ENCODE peak calls at places on chromosomes 6 and 20, in eight cellular contexts. L, U, V, T, D, W, G and P are unnamed samples.

GRCh38 chr6:16345449-16346330 is 107.3 kb downstream of the GMPR start:
- DNase-seq in L (no peak), U (peak), V (no peak), T (peak), D (no peak), W (no peak), G (no peak), P (no peak)

GRCh38 chr6:142802124-142802523 is 142.9 kb downstream of the HIVEP2 start:
- DNase-seq in L (no peak), U (no peak), V (no peak), T (peak), D (peak), W (no peak), G (no peak), P (no peak)

GRCh38 chr6:27177454-27178000 is 70.0 kb upstream of the PRSS16 start:
- DNase-seq in L (peak), U (peak), V (peak), T (peak), D (peak), W (peak), G (no peak), P (peak)

GRCh38 chr6:104268389-104268788 is 591.3 kb downstream of the HACE1 start:
- DNase-seq in L (no peak), U (no peak), V (no peak), T (no peak), D (no peak), W (no peak), G (no peak), P (no peak)

GRCh38 chr6:51844391-51844735 is 243.1 kb downstream of the PKHD1 start:
- DNase-seq in L (no peak), U (peak), V (no peak), T (no peak), D (peak), W (no peak), G (no peak), P (no peak)

GRCh38 chr6:154187714-154188113 is 148.7 kb downstream of the OPRM1 start:
- DNase-seq in L (no peak), U (no peak), V (no peak), T (no peak), D (peak), W (no peak), G (no peak), P (no peak)

GRCh38 chr6:44059359-44060342 is 67.6 kb downstream of the MRPL14 start:
- DNase-seq in L (no peak), U (no peak), V (no peak), T (peak), D (no peak), W (no peak), G (no peak), P (no peak)

GRCh38 chr6:166572370-166573261 is 13.9 kb downstream of the RAMACL start:
- DNase-seq in L (no peak), U (peak), V (no peak), T (peak), D (no peak), W (no peak), G (peak), P (no peak)

GRCh38 chr6:100370265-100370664 is 94.5 kb downstream of the SIM1 start:
- DNase-seq in L (no peak), U (no peak), V (no peak), T (no peak), D (peak), W (no peak), G (no peak), P (no peak)
- TF ChIP-seq CTCF in L (no peak), U (peak), V (peak), T (peak), D (no peak), W (no peak), G (no peak), P (no peak)

GRCh38 chr6:162856885-162857284 is 129.1 kb downstream of the PACRG start:
- DNase-seq in L (no peak), U (peak), V (peak), T (peak), D (peak), W (no peak), G (peak), P (no peak)
- TF ChIP-seq CTCF in L (peak), U (peak), V (peak), T (peak), D (peak), W (peak), G (peak), P (peak)

DNA sequence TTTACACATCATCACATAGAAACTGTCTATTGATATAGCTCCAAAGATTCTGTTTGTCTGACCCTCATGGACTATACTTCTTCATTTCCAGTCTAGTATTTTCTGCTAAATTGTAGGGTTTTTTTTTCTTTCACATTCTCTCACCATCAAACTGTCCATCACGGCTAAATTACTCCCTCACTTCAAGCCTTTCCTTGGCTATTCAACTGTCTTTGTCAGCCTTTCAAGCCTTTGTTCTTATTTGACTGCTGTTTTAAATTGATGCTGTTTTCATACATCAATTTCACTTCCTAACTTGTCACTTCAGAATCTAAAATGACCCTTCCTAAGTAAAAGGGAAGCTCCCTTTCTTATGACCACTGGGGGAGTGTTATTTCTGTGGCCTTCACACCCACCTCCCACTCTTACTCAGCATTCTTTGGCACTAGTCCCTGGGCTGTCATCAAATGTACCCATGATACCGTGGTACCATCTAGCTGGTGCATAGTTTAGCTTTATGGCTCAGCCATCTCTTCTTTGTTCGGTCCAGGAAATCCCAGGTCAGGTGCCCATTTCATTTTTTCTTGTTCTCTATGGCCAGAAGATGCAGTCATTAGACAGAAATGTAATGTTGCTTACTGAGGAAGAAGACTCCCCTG is 8.6 kb downstream of the GJA1 start:
- DNase-seq in L (no peak), U (no peak), V (no peak), T (no peak), D (no peak), W (no peak), G (no peak), P (no peak)
- TF ChIP-seq CTCF in L (no peak), U (no peak), V (no peak), T (no peak), D (no peak), W (no peak), G (no peak), P (no peak)

GRCh38 chr6:53103993-53104675 is 38.9 kb downstream of the FBXO9 start:
- DNase-seq in L (no peak), U (no peak), V (no peak), T (peak), D (no peak), W (no peak), G (no peak), P (no peak)
- TF ChIP-seq CTCF in L (no peak), U (peak), V (peak), T (peak), D (no peak), W (no peak), G (peak), P (peak)

GRCh38 chr6:151548201-151548600 is 54.4 kb downstream of the CCDC170 start:
- DNase-seq in L (no peak), U (no peak), V (no peak), T (no peak), D (no peak), W (no peak), G (no peak), P (no peak)

GRCh38 chr6:151544453-151544852 is 50.6 kb downstream of the CCDC170 start:
- DNase-seq in L (no peak), U (no peak), V (no peak), T (no peak), D (no peak), W (no peak), G (no peak), P (no peak)

GRCh38 chr6:151549790-151550189 is 56.0 kb downstream of the CCDC170 start:
- DNase-seq in L (no peak), U (no peak), V (no peak), T (no peak), D (no peak), W (no peak), G (no peak), P (no peak)

GRCh38 chr6:151550618-151551017 is 56.8 kb downstream of the CCDC170 start:
- DNase-seq in L (no peak), U (no peak), V (no peak), T (no peak), D (no peak), W (no peak), G (no peak), P (no peak)

GRCh38 chr6:151546941-151547659 is 53.3 kb downstream of the CCDC170 start:
- DNase-seq in L (no peak), U (no peak), V (no peak), T (no peak), D (no peak), W (no peak), G (peak), P (no peak)
- TF ChIP-seq CTCF in L (no peak), U (peak), V (no peak), T (peak), D (no peak), W (no peak), G (peak), P (no peak)

GRCh38 chr6:169038691-169039090 is 215.0 kb downstream of the THBS2 start:
- DNase-seq in L (no peak), U (no peak), V (no peak), T (no peak), D (no peak), W (no peak), G (no peak), P (no peak)

GRCh38 chr6:169041078-169041477 is 212.6 kb downstream of the THBS2 start:
- DNase-seq in L (no peak), U (no peak), V (no peak), T (no peak), D (no peak), W (peak), G (no peak), P (no peak)

GRCh38 chr6:169034523-169035167 is 219.0 kb downstream of the THBS2 start:
- DNase-seq in L (no peak), U (no peak), V (no peak), T (no peak), D (no peak), W (peak), G (no peak), P (no peak)

GRCh38 chr6:169029861-169030260 is 223.8 kb downstream of the THBS2 start:
- DNase-seq in L (no peak), U (peak), V (no peak), T (no peak), D (no peak), W (no peak), G (no peak), P (no peak)

DNA sequence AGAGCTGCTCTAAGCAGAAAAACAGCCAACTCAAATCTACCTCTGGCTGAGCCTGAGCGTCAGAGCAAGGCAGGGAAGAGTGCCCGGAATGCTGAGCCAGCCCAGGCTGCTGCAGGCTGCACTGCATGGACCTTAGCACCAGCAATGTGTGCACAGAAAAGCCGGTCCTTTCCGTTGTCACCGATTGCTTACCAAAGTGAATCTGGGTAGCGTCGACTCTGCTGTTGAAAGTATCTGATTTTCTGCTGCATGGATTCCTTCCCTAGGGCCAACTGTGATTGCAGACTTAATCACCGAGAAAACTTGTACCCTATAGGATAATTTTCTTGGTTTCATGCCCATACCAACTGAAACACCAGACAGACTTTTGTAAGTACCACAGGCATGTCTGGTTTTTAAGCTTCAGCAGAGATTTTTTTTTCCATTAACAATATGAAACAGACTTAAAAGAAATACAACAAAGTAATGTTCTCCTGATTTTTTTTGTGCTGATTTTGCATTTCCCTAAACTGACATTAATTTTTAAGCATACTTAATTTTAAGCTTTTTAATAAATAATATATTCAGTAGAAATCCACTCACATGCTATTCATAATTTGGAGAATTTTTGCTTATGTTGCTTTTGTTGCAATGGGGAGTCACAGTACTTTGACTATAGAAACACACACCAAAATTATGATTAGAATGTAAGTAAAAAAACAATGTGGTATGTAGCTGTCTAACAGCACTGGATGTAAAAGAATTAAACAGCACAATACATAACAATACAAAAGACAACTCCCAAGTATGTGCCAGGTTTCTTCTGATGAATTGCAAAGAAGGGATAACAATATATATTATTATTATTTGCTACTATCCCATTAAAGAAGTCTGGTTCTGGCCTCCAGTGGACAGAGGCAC is 218.0 kb downstream of the THBS2 start:
- DNase-seq in L (no peak), U (peak), V (no peak), T (peak), D (no peak), W (peak), G (no peak), P (no peak)
- TF ChIP-seq CTCF in L (no peak), U (no peak), V (no peak), T (no peak), D (no peak), W (no peak), G (no peak), P (no peak)

GRCh38 chr6:155195903-155196302 is 67.9 kb upstream of the CLDN20 start:
- DNase-seq in L (no peak), U (no peak), V (no peak), T (no peak), D (no peak), W (no peak), G (no peak), P (no peak)
- TF ChIP-seq CTCF in L (no peak), U (no peak), V (no peak), T (no peak), D (no peak), W (no peak), G (peak), P (no peak)

GRCh38 chr6:37388578-37388977 is 34.8 kb downstream of the RNF8 start:
- DNase-seq in L (no peak), U (no peak), V (no peak), T (no peak), D (no peak), W (no peak), G (no peak), P (no peak)

GRCh38 chr6:37381579-37381978 is 27.8 kb downstream of the RNF8 start:
- DNase-seq in L (peak), U (peak), V (no peak), T (peak), D (peak), W (no peak), G (peak), P (peak)

GRCh38 chr6:37382954-37383353 is 29.2 kb downstream of the RNF8 start:
- DNase-seq in L (no peak), U (no peak), V (no peak), T (no peak), D (no peak), W (no peak), G (no peak), P (no peak)
- TF ChIP-seq CTCF in L (no peak), U (peak), V (no peak), T (no peak), D (no peak), W (no peak), G (no peak), P (no peak)

GRCh38 chr20:48971956-48972355 is 50.4 kb downstream of the ARFGEF2 start:
- DNase-seq in L (no peak), U (no peak), V (no peak), T (no peak), D (no peak), W (no peak), G (no peak), P (no peak)

GRCh38 chr20:48972816-48973215 is 51.3 kb downstream of the ARFGEF2 start:
- DNase-seq in L (no peak), U (no peak), V (no peak), T (no peak), D (no peak), W (no peak), G (no peak), P (no peak)

GRCh38 chr20:48975955-48976354 is 54.4 kb downstream of the ARFGEF2 start:
- DNase-seq in L (no peak), U (no peak), V (no peak), T (no peak), D (no peak), W (no peak), G (no peak), P (no peak)

GRCh38 chr20:48965189-48965910 is 43.8 kb downstream of the ARFGEF2 start:
- DNase-seq in L (no peak), U (no peak), V (no peak), T (peak), D (no peak), W (no peak), G (no peak), P (no peak)

DNA sequence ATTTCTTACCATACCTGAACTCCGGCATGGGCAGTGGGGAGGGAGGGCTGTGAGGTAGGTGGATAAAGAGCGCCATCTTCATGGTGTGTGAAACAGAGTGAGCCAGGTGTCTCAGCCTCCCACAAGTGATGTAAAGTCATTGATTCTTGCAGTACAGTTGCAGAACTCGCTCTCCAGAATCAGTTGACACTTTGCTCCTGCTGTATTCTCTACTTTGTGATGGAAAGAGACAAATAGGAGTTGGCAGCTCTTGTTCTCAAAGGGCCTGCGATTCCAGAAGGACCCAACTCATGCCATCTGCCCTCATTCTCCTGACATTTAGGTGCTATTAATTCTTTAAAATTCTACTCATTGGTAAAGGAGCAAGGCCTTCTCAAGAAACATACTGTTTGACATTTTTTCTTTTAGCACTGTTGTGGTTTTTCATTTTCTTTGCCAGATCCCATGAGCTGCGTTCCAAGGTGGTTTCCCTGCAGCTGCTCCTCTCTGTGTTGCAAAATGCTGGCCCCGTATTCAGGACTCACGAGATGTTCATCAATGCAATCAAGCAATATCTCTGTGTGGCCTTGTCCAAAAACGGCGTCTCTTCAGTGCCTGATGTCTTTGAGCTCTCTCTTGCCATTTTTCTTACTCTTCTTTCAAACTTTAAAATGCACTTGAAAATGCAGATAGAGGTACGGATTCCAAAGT is 49.3 kb downstream of the ARFGEF2 start:
- DNase-seq in L (no peak), U (no peak), V (no peak), T (no peak), D (no peak), W (no peak), G (no peak), P (no peak)
- TF ChIP-seq CTCF in L (no peak), U (no peak), V (no peak), T (no peak), D (no peak), W (no peak), G (no peak), P (no peak)